ENCODE peak calls at places on chromosomes 4 and X, in seven cellular contexts. X is HCT116, B is K562, H is HepG2, F is IMR-90, G is upper lobe of left lung, Q is uterus. U is an unnamed sample.
A peak's percentile ranks its signal among the peaks of the same experiment; 100 is the strongest.

GRCh38 chr4:154585369-154586018 is 5.0 kb downstream of the FGA start:
- DNase-seq in X (no peak), B (no peak), H (no peak), F (no peak), G (no peak), Q (no peak), U (no peak)

GRCh38 chrX:21952624-21953023 is 12.1 kb downstream of the SMS start:
- DNase-seq in X (no peak), B (peak; percentile 62), H (no peak), F (no peak), G (no peak), Q (no peak), U (no peak)

GRCh38 chr4:13329963-13330362 is 154.2 kb downstream of the RAB28 start:
- DNase-seq in X (peak; percentile 27), B (no peak), H (no peak), F (peak; percentile 60), G (no peak), Q (no peak), U (no peak)

GRCh38 chr4:85787133-85787532 is 312.2 kb downstream of the ARHGAP24 start:
- DNase-seq in X (no peak), B (no peak), H (no peak), F (peak; percentile 93), G (no peak), Q (no peak), U (no peak)

GRCh38 chrX:140664939-140665338 is 44.6 kb upstream of the LINC00632 start:
- DNase-seq in X (no peak), B (peak; percentile 3), H (peak; percentile 15), F (peak; percentile 18), G (no peak), Q (no peak), U (no peak)

GRCh38 chrX:18630956-18631355 is 41.0 kb downstream of the RS1 start:
- DNase-seq in X (no peak), B (no peak), H (peak; percentile 89), F (no peak), G (no peak), Q (no peak), U (no peak)

GRCh38 chrX:6227445-6227820 is 1.2 kb downstream of the NLGN4X start:
- DNase-seq in X (no peak), B (no peak), H (no peak), F (no peak), G (no peak), Q (no peak), U (no peak)

GRCh38 chrX:153913701-153914100 is 9.2 kb downstream of the AVPR2 start:
- DNase-seq in X (no peak), B (no peak), H (no peak), F (no peak), G (peak; percentile 27), Q (no peak), U (no peak)

GRCh38 chr4:10168151-10168550 is 51.6 kb upstream of the WDR1 start:
- DNase-seq in X (no peak), B (no peak), H (no peak), F (no peak), G (no peak), Q (no peak), U (no peak)

GRCh38 chr4:128220286-128221235 is 67.1 kb downstream of the PGRMC2 start:
- DNase-seq in X (peak; percentile 36), B (peak; percentile 25), H (peak; percentile 11), F (peak; percentile 75), G (no peak), Q (no peak), U (no peak)

GRCh38 chrX:46601283-46601682 is 27.7 kb downstream of the CHST7 start:
- DNase-seq in X (no peak), B (no peak), H (no peak), F (peak; percentile 69), G (no peak), Q (no peak), U (no peak)

GRCh38 chrX:74422576-74423288 is 1.4 kb downstream of the SLC16A2 start:
- DNase-seq in X (no peak), B (no peak), H (peak; percentile 4), F (peak; percentile 66), G (peak; percentile 88), Q (peak; percentile 58), U (peak; percentile 72)

GRCh38 chr4:48681856-48682255 is 98.2 kb downstream of the FRYL start:
- DNase-seq in X (no peak), B (peak; percentile 59), H (peak; percentile 5), F (peak; percentile 52), G (no peak), Q (no peak), U (no peak)

DNA sequence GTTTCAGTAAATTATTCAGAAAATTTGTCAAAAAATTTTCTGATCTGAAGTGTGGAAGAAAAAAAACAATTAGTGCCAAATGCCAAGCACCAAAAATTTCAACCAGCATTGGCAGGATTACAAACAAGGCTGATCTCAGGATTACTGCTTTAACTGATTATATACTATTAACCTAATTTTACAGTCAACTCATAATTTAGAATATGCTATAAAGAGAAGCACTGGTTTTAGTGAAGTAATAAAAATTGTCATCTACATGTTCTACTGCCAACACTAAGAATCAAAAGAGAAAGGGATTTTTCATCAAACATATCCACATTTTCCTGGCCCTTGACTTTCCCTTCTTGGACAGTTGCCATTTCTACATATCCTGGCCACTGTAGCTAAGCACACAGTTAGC is 33.9 kb downstream of the THOC2 start:
- DNase-seq in X (no peak), B (no peak), H (no peak), F (peak; percentile 1), G (no peak), Q (no peak), U (peak; percentile 2)
- H3K27me3 ChIP-seq in X (no peaks in the 10 kb centered on the region), B (no peaks in the 10 kb centered on the region), H (no peaks in the 10 kb centered on the region), F (no peaks in the 10 kb centered on the region), G (no peaks in the 10 kb centered on the region), Q (no peaks in the 10 kb centered on the region), U (no peaks in the 10 kb centered on the region)

DNA sequence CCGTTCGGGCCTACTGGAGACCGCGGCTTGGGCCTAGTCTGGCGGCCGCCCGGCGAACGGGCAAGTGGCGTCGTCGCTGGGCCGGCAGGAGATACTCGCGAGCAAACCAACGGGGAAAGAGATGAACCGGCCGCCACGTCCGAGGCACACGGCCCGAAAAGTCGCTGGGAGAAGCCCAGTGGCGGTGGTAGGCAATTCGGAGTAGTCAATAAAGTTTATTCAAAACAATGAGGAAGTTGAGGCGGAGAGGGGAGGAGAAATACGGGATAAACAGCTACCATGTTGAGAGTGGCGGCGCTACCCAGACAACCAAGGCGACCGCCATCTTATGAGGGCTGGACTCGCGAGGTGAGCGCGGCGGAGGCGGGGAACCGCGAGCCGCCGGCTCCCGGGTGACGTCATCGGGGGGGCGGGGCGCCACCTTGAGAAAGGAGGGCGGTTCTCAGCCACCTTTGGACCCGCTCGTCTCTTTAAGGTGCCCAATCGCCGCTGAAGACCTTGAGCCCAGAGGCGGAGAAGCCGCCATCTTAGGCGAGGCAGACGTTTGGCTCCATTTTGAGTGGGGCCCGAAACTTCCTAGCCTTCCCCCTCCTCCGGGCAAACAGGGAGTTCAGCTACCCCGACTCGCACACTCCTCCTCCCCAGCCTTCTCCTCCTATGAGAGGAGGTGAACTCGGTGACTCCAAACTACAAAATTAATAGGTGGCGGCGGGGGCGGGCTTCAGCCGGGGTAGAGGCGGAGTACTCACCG is at the start of gene PHF8:
- DNase-seq in X (peak; percentile 88), B (peak; percentile 95), H (peak; percentile 86), F (peak; percentile 92), G (peak; percentile 99), Q (peak; percentile 95), U (peak; percentile 95)
- TF ChIP-seq POLR2A in X (no peak), B (peak; percentile 70), H (peak; percentile 45), F (peak; percentile 77), G (peak; percentile 54), Q (peak; percentile 42), U (peak; percentile 55)

DNA sequence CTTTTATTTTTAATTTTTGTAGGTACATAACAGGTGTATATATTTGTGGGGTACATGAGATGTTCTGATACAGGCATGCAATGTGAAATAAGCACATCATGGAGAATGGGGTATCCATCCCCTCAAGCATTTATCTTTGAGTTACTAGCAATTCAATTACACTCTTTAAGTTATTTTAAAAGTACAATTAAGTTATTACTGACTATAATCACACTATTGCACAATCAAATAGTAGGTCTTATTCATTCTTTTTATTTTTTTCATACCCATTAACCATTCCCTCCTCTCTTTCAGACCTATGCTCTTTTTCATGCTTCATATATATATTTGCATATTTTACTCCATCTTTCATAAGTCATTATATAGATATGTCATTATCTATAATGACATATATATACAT is 93.3 kb downstream of the MAGEB5 start:
- DNase-seq in X (no peak), B (no peak), H (no peak), F (no peak), G (no peak), Q (no peak), U (no peak)
- H3K27me3 ChIP-seq in X (no peaks in the 10 kb centered on the region), B (no peaks in the 10 kb centered on the region), H (no peaks in the 10 kb centered on the region), F (no peaks in the 10 kb centered on the region), G (no peaks in the 10 kb centered on the region), Q (no peaks in the 10 kb centered on the region), U (no peaks in the 10 kb centered on the region)

DNA sequence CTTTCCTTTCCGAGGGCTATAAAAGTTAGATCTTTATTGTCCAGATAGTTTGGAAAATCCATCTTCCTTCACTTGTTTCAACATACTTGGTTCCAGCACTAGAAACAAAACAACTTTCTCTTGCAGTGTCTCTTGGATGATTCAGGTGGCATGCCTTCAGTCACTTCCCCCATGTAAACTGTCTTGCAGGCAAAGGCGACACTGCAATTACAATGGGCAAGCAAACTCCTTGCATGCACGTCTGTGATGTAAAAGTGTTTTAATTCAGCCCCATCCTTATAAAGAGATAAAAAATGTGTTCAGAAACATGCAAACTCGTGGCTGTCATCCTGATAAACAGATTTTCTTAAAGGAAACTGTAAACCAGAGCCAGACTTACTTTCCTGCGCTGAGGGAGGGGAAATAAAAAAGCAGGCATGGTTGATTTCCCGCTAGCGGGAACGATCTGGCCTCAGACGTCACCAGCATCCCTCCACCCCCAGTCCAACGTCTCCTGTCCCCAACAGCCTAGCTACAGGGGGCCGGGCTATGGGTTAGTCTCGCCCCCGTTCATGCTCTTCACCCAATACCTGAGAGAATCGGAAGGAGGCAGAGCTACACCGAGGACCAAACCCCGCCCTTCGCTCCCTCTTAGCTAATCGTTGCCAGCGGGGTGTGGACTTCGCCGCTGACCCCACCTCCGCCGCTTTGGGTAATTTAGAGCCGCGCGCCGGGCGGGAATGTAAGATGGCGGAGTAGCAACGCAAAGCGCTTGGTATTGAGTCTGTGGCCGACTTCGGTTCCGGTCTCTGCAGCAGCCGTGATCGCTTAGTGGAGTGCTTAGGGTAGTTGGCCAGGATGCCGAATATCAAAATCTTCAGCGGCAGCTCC is at the start of gene PRPS1:
- DNase-seq in X (peak; percentile 88), B (peak; percentile 96), H (peak; percentile 89), F (peak; percentile 95), G (peak; percentile 90), Q (peak; percentile 92), U (peak; percentile 95)
- TF ChIP-seq POLR2A in X (no peak), B (peak; percentile 88), H (peak; percentile 58), F (peak; percentile 76), G (peak; percentile 65), Q (peak; percentile 54), U (peak; percentile 79)

GRCh38 chr4:184422378-184422777 is 52.0 kb downstream of the IRF2 start:
- DNase-seq in X (no peak), B (no peak), H (no peak), F (no peak), G (no peak), Q (no peak), U (no peak)
- H3K27me3 ChIP-seq in X (no peaks in the 10 kb centered on the region), B (no peaks in the 10 kb centered on the region), H (no peaks in the 10 kb centered on the region), F (no peaks in the 10 kb centered on the region), G (no peaks in the 10 kb centered on the region), Q (no peaks in the 10 kb centered on the region), U (no peaks in the 10 kb centered on the region)